ENCODE peak calls at places on chromosomes 7 and 10, in five cellular contexts. A is activated T-cell treated with anti-CD3 and anti-CD28 coated beads, Interleukin-2, amount 50 U/mL, for 4 hours; F is GM12865; D is heart right ventricle; E is Caki2. Z is an unnamed sample.

GRCh38 chr10:13724484-13724883 is 137.7 kb downstream of the PRPF18 start:
- DNase-seq in A (no peak), F (no peak), D (peak), E (no peak), Z (no peak)

GRCh38 chr7:155824195-155824915 is 12.1 kb upstream of the SHH start:
- DNase-seq in A (no peak), F (no peak), D (no peak), E (peak), Z (no peak)

GRCh38 chr7:141071260-141071854 is 2.5 kb upstream of the TMEM178B start:
- DNase-seq in A (peak), F (peak), D (peak), E (peak), Z (peak)

GRCh38 chr10:121526801-121527221 is 71.4 kb downstream of the FGFR2 start:
- DNase-seq in A (no peak), F (peak), D (no peak), E (peak), Z (peak)

GRCh38 chr7:96327429-96327828 is 5.5 kb upstream of the SLC25A13 start:
- DNase-seq in A (no peak), F (no peak), D (no peak), E (no peak), Z (no peak)

GRCh38 chr7:18408461-18408860 is 87.1 kb upstream of the HDAC9 start:
- DNase-seq in A (no peak), F (no peak), D (no peak), E (no peak), Z (peak)

GRCh38 chr7:69414555-69414954 is 183.7 kb upstream of the AUTS2 start:
- DNase-seq in A (no peak), F (no peak), D (no peak), E (no peak), Z (no peak)

GRCh38 chr7:6628045-6628444 is 9.1 kb upstream of the ZNF316 start:
- DNase-seq in A (no peak), F (no peak), D (no peak), E (no peak), Z (no peak)

GRCh38 chr10:66202101-66202500 is 723.7 kb upstream of the LRRTM3 start:
- DNase-seq in A (no peak), F (no peak), D (no peak), E (no peak), Z (no peak)

GRCh38 chr10:127738512-127739424 is 1.8 kb downstream of the FOXI2 start:
- DNase-seq in A (no peak), F (peak), D (no peak), E (no peak), Z (no peak)

GRCh38 chr10:32190890-32191491 is 134.8 kb upstream of the KIF5B start:
- DNase-seq in A (no peak), F (peak), D (no peak), E (peak), Z (peak)

GRCh38 chr7:98414205-98414900 is 13.5 kb upstream of the BAIAP2L1 start:
- DNase-seq in A (no peak), F (no peak), D (no peak), E (no peak), Z (no peak)

GRCh38 chr10:26944261-26944882 is 83.6 kb upstream of the ABI1 start:
- DNase-seq in A (no peak), F (no peak), D (no peak), E (no peak), Z (no peak)

GRCh38 chr7:135859548-135859947 is 110.9 kb upstream of the FAM180A start:
- DNase-seq in A (no peak), F (no peak), D (no peak), E (no peak), Z (no peak)

Z was measured in kidney glomerular epithelial cell.